ENCODE peak calls at places on chromosomes 11 and 22, in ten cellular contexts. I is substantia nigra, R is IMR-90, D is adrenal gland, L is GM23338, J is PC-9, S is pancreas, P is aorta, X is brain microvascular endothelial cell, K is neural progenitor cell. V is an unnamed sample.

GRCh38 chr11:126098204-126098769 is 35.6 kb upstream of the CDON start:
- DNase-seq in I (no peak), R (no peak), D (no peak), L (no peak), J (no peak), S (no peak), P (no peak), X (no peak), K (no peak), V (no peak)

GRCh38 chr11:43942651-43943356 is 367 bp downstream of the C11orf96 start:
- DNase-seq in I (no peak), R (peak), D (peak), L (peak), J (no peak), S (peak), P (no peak), X (peak), K (peak), V (no peak)

GRCh38 chr22:50274311-50274710 is 4.1 kb upstream of the MAPK11 start:
- DNase-seq in I (peak), R (peak), D (peak), L (peak), J (peak), S (no peak), P (no peak), X (peak), K (peak), V (no peak)

GRCh38 chr22:46881373-46882118 is 119.1 kb downstream of the TBC1D22A start:
- DNase-seq in I (no peak), R (peak), D (no peak), L (no peak), J (no peak), S (no peak), P (no peak), X (peak), K (no peak), V (peak)

GRCh38 chr22:43921361-43921760 is 2.2 kb upstream of the PNPLA3 start:
- DNase-seq in I (no peak), R (peak), D (peak), L (no peak), J (peak), S (no peak), P (no peak), X (peak), K (no peak), V (no peak)

GRCh38 chr11:128342511-128343133 is 244.7 kb downstream of the ETS1 start:
- DNase-seq in I (no peak), R (peak), D (peak), L (no peak), J (peak), S (no peak), P (no peak), X (peak), K (no peak), V (peak)

GRCh38 chr22:21069375-21069774 is 23.6 kb downstream of the LRRC74B start:
- DNase-seq in I (no peak), R (no peak), D (no peak), L (no peak), J (peak), S (no peak), P (no peak), X (no peak), K (no peak), V (no peak)

GRCh38 chr22:22165936-22166710 is 78.5 kb upstream of the VPREB1 start:
- DNase-seq in I (no peak), R (no peak), D (no peak), L (no peak), J (no peak), S (no peak), P (no peak), X (no peak), K (no peak), V (no peak)

GRCh38 chr11:59846556-59846955 is 1.3 kb upstream of the CBLIF start:
- DNase-seq in I (no peak), R (no peak), D (no peak), L (no peak), J (no peak), S (no peak), P (no peak), X (no peak), K (no peak), V (no peak)

GRCh38 chr11:65781152-65781961 is 581 bp upstream of the AP5B1 start:
- DNase-seq in I (no peak), R (no peak), D (peak), L (peak), J (no peak), S (no peak), P (peak), X (no peak), K (peak), V (no peak)

GRCh38 chr11:91773090-91773489 is 451.5 kb upstream of the FAT3 start:
- DNase-seq in I (no peak), R (no peak), D (no peak), L (peak), J (no peak), S (no peak), P (no peak), X (no peak), K (peak), V (no peak)

GRCh38 chr22:30325065-30325720 is 1.5 kb downstream of the TBC1D10A start:
- DNase-seq in I (no peak), R (peak), D (peak), L (peak), J (peak), S (no peak), P (peak), X (peak), K (peak), V (peak)

GRCh38 chr11:63670077-63670737 is 969 bp downstream of the ATL3 start:
- DNase-seq in I (no peak), R (peak), D (no peak), L (no peak), J (no peak), S (no peak), P (no peak), X (no peak), K (no peak), V (no peak)

GRCh38 chr11:110531056-110531756 is 101.5 kb downstream of the FDX1 start:
- DNase-seq in I (no peak), R (peak), D (peak), L (no peak), J (no peak), S (no peak), P (no peak), X (no peak), K (no peak), V (no peak)

GRCh38 chr22:41193829-41194228 is 11.3 kb upstream of the L3MBTL2 start:
- DNase-seq in I (no peak), R (no peak), D (no peak), L (no peak), J (no peak), S (no peak), P (no peak), X (no peak), K (no peak), V (no peak)

GRCh38 chr22:32204856-32205722 is at the start of gene RFPL2:
- DNase-seq in I (no peak), R (peak), D (no peak), L (peak), J (no peak), S (no peak), P (no peak), X (peak), K (peak), V (no peak)

GRCh38 chr11:96219981-96220623 is 122.9 kb downstream of the MAML2 start:
- DNase-seq in I (no peak), R (peak), D (no peak), L (peak), J (no peak), S (no peak), P (peak), X (no peak), K (peak), V (no peak)

GRCh38 chr11:129319201-129319600 is 56.4 kb upstream of the BARX2 start:
- DNase-seq in I (no peak), R (no peak), D (no peak), L (no peak), J (no peak), S (no peak), P (no peak), X (no peak), K (no peak), V (no peak)

GRCh38 chr11:59178401-59178800 is 6.5 kb downstream of the DTX4 start:
- DNase-seq in I (no peak), R (no peak), D (no peak), L (no peak), J (no peak), S (no peak), P (no peak), X (no peak), K (no peak), V (no peak)

GRCh38 chr22:46297151-46297819 is 615 bp downstream of the GTSE1 start:
- DNase-seq in I (no peak), R (peak), D (peak), L (peak), J (peak), S (no peak), P (no peak), X (peak), K (peak), V (no peak)

GRCh38 chr11:45848654-45849081 is 1.4 kb downstream of the CRY2 start:
- DNase-seq in I (no peak), R (no peak), D (no peak), L (no peak), J (no peak), S (no peak), P (no peak), X (no peak), K (no peak), V (no peak)

GRCh38 chr11:15308840-15309239 is 194.1 kb downstream of the INSC start:
- DNase-seq in I (no peak), R (no peak), D (no peak), L (no peak), J (no peak), S (no peak), P (no peak), X (no peak), K (no peak), V (no peak)

GRCh38 chr11:72838691-72839305 is 24.6 kb downstream of the ATG16L2 start:
- DNase-seq in I (no peak), R (peak), D (peak), L (no peak), J (no peak), S (no peak), P (no peak), X (no peak), K (no peak), V (no peak)

GRCh38 chr11:66878554-66878953 is 21.7 kb downstream of the LRFN4 start:
- DNase-seq in I (no peak), R (peak), D (peak), L (no peak), J (no peak), S (no peak), P (no peak), X (no peak), K (no peak), V (no peak)

GRCh38 chr11:86274503-86274902 is 27.5 kb upstream of the HIKESHI start:
- DNase-seq in I (no peak), R (no peak), D (no peak), L (peak), J (no peak), S (no peak), P (no peak), X (no peak), K (peak), V (no peak)

GRCh38 chr11:103114836-103115235 is 5.6 kb downstream of the DYNC2H1 start:
- DNase-seq in I (no peak), R (no peak), D (no peak), L (no peak), J (no peak), S (no peak), P (no peak), X (no peak), K (no peak), V (no peak)

GRCh38 chr11:117010808-117011540 is 87.3 kb downstream of the SIK3 start:
- DNase-seq in I (no peak), R (peak), D (no peak), L (no peak), J (no peak), S (no peak), P (no peak), X (peak), K (no peak), V (peak)

GRCh38 chr11:120141144-120142071 is 3.5 kb upstream of the TRIM29 start:
- DNase-seq in I (no peak), R (no peak), D (no peak), L (no peak), J (no peak), S (no peak), P (no peak), X (no peak), K (no peak), V (no peak)

GRCh38 chr11:123702137-123702536 is 39.3 kb downstream of the ZNF202 start:
- DNase-seq in I (no peak), R (no peak), D (no peak), L (no peak), J (no peak), S (no peak), P (no peak), X (peak), K (no peak), V (no peak)

GRCh38 chr11:111982019-111982464 is 43.2 kb upstream of the DLAT start:
- DNase-seq in I (peak), R (peak), D (peak), L (peak), J (peak), S (peak), P (peak), X (peak), K (peak), V (no peak)

DNA sequence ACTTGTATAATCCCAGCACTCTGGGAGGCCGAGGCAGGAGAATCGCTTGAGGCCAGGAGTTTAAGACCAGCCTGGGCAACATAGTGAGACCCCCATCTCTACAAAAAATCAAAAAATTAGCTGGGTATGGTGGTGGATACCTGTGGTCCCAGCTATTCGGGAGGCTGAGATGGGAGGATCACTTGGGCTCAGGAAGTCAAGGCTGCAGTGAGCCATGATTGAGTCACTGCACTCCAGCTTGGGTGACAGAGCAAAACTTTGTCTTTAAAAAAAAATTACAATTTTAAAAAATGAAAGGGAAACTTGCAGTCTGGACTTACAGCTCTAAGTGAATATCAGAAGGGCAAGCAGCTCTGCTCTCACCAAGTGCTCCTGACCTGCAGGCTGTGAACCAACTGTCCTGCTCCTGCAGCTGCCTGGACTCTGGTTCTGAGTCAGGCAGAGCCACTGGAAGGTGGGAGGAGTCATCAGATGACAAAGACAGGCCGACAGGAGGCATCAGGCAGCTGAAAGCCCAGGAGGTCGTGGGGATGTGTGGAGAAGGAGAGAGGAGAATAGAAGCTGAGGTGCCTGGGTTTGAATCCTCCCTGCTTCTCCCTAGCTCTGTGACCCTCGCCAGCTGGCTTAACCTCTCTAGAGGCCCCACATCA is 9.6 kb downstream of the SMTNL1 start:
- DNase-seq in I (no peak), R (peak), D (peak), L (peak), J (peak), S (no peak), P (no peak), X (peak), K (peak), V (no peak)
- H3K27ac ChIP-seq in I (no peak), R (no peak), D (peak), L (no peak), J (no peak), S (no peak), P (no peak), X (no peak), K (peak), V (no peak)

GRCh38 chr11:910044-910588 is 494 bp downstream of the CHID1 start:
- DNase-seq in I (no peak), R (no peak), D (no peak), L (no peak), J (no peak), S (no peak), P (no peak), X (no peak), K (no peak), V (no peak)
- H3K27ac ChIP-seq in I (peak), R (peak), D (peak), L (no peak), J (no peak), S (no peak), P (no peak), X (no peak), K (no peak), V (peak)

GRCh38 chr22:28894320-28894719 is 10.9 kb downstream of the ZNRF3 start:
- DNase-seq in I (no peak), R (no peak), D (no peak), L (no peak), J (peak), S (no peak), P (no peak), X (no peak), K (no peak), V (peak)
- H3K27ac ChIP-seq in I (no peak), R (no peak), D (no peak), L (peak), J (no peak), S (no peak), P (no peak), X (no peak), K (no peak), V (peak)

GRCh38 chr11:82701847-82702520 is 31.7 kb downstream of the FAM181B start:
- DNase-seq in I (peak), R (peak), D (peak), L (peak), J (no peak), S (no peak), P (no peak), X (peak), K (peak), V (no peak)
- H3K27ac ChIP-seq in I (no peak), R (no peak), D (no peak), L (no peak), J (no peak), S (no peak), P (no peak), X (no peak), K (no peak), V (no peak)

GRCh38 chr22:28442264-28442950 is 237.2 kb downstream of the TTC28 start:
- DNase-seq in I (peak), R (peak), D (peak), L (peak), J (peak), S (peak), P (peak), X (peak), K (peak), V (peak)
- H3K27ac ChIP-seq in I (peak), R (peak), D (peak), L (peak), J (no peak), S (peak), P (peak), X (no peak), K (no peak), V (peak)

GRCh38 chr11:114155116-114155515 is 95.6 kb downstream of the ZBTB16 start:
- DNase-seq in I (no peak), R (no peak), D (no peak), L (no peak), J (no peak), S (no peak), P (peak), X (no peak), K (no peak), V (no peak)

GRCh38 chr11:114157476-114158050 is 98.1 kb downstream of the ZBTB16 start:
- DNase-seq in I (no peak), R (no peak), D (no peak), L (no peak), J (no peak), S (no peak), P (no peak), X (no peak), K (no peak), V (no peak)

GRCh38 chr11:114156766-114157165 is 97.3 kb downstream of the ZBTB16 start:
- DNase-seq in I (no peak), R (no peak), D (no peak), L (no peak), J (no peak), S (no peak), P (no peak), X (no peak), K (no peak), V (no peak)

GRCh38 chr11:114154271-114155047 is 94.9 kb downstream of the ZBTB16 start:
- DNase-seq in I (no peak), R (no peak), D (no peak), L (no peak), J (no peak), S (no peak), P (no peak), X (no peak), K (no peak), V (peak)

GRCh38 chr11:114156131-114156581 is 96.6 kb downstream of the ZBTB16 start:
- DNase-seq in I (no peak), R (no peak), D (no peak), L (no peak), J (no peak), S (no peak), P (no peak), X (no peak), K (no peak), V (no peak)
- H3K27ac ChIP-seq in I (peak), R (no peak), D (peak), L (no peak), J (no peak), S (no peak), P (no peak), X (no peak), K (no peak), V (no peak)

V was measured in epithelial cell of prostate.